ENCODE peak calls at places on chromosomes 5 and 9, in four cellular contexts. One of them, this sample, is unnamed. For H3K79me2, the result is how much of the 10 kb centered on the place peaks cover.

GRCh38 chr5:36090033-36090432 is 23.4 kb upstream of the UGT3A2 start:
- DNase-seq in H1: peak
- DNase-seq in HCT116: peak
- DNase-seq in PC-3: peak
- DNase-seq in this sample: no peak

GRCh38 chr9:90966475-90967150 is 165.0 kb downstream of the SYK start:
- DNase-seq in H1: no peak
- DNase-seq in HCT116: no peak
- DNase-seq in PC-3: peak
- DNase-seq in this sample: no peak

GRCh38 chr9:98726735-98727134 is 18.0 kb upstream of the GABBR2 start:
- DNase-seq in H1: no peak
- DNase-seq in HCT116: no peak
- DNase-seq in PC-3: no peak
- DNase-seq in this sample: peak

GRCh38 chr5:115549154-115549553 is 4.6 kb upstream of the FEM1C start:
- DNase-seq in H1: peak
- DNase-seq in HCT116: peak
- DNase-seq in PC-3: peak
- DNase-seq in this sample: no peak

GRCh38 chr9:15047028-15047551 is 136.9 kb upstream of the FREM1 start:
- DNase-seq in H1: no peak
- DNase-seq in HCT116: no peak
- DNase-seq in PC-3: no peak
- DNase-seq in this sample: no peak

GRCh38 chr5:173771058-173771742 is 116.9 kb upstream of the CPEB4 start:
- DNase-seq in H1: no peak
- DNase-seq in HCT116: no peak
- DNase-seq in PC-3: no peak
- DNase-seq in this sample: no peak

GRCh38 chr5:94471496-94471895 is 146.9 kb downstream of the KIAA0825 start:
- DNase-seq in H1: no peak
- DNase-seq in HCT116: no peak
- DNase-seq in PC-3: no peak
- DNase-seq in this sample: no peak

GRCh38 chr9:99650187-99650874 is 171.4 kb upstream of the NR4A3 start:
- DNase-seq in H1: no peak
- DNase-seq in HCT116: no peak
- DNase-seq in PC-3: no peak
- DNase-seq in this sample: no peak

GRCh38 chr5:150567031-150567680 is 59.2 kb downstream of the NDST1 start:
- DNase-seq in H1: no peak
- DNase-seq in HCT116: no peak
- DNase-seq in PC-3: no peak
- DNase-seq in this sample: no peak

GRCh38 chr9:129648092-129648763 is 6.3 kb upstream of the ASB6 start:
- DNase-seq in H1: no peak
- DNase-seq in HCT116: no peak
- DNase-seq in PC-3: no peak
- DNase-seq in this sample: peak

GRCh38 chr5:137272831-137273230 is 226.3 kb downstream of the SPOCK1 start:
- DNase-seq in H1: no peak
- DNase-seq in HCT116: no peak
- DNase-seq in PC-3: no peak
- DNase-seq in this sample: no peak

GRCh38 chr9:135093911-135094584 is 6.6 kb downstream of the OLFM1 start:
- DNase-seq in H1: no peak
- DNase-seq in HCT116: no peak
- DNase-seq in PC-3: no peak
- DNase-seq in this sample: no peak

GRCh38 chr9:6506571-6506970 is 93.6 kb downstream of the UHRF2 start:
- DNase-seq in H1: no peak
- DNase-seq in HCT116: no peak
- DNase-seq in PC-3: peak
- DNase-seq in this sample: no peak
- H3K4me3 ChIP-seq in H1: no peak
- H3K4me3 ChIP-seq in HCT116: no peak
- H3K4me3 ChIP-seq in PC-3: no peak
- H3K4me3 ChIP-seq in this sample: no peak

DNA sequence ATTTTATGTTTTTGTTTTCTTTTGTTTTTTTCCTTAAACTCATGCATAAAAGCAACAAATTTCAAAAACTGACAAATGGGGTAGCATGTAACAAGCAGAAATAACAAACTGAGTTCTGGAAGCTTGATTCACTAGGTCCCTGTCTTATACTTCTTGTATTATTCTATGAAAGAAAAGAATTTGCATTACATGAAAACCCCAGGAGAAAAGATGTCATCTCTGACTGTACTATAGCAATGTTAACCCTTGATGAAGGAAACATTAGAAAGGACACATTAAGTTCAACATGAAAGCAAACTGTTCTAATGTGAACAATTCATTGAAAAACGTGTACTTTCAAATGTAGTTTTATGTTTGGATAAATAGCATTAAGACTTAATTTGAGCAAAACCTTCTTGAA is 9.2 kb downstream of the RAB14 start:
- DNase-seq in H1: no peak
- DNase-seq in HCT116: no peak
- DNase-seq in PC-3: no peak
- DNase-seq in this sample: no peak
- H3K79me2 ChIP-seq in H1: half or more
- H3K79me2 ChIP-seq in HCT116: half or more
- H3K79me2 ChIP-seq in PC-3: half or more
- H3K79me2 ChIP-seq in this sample: half or more

DNA sequence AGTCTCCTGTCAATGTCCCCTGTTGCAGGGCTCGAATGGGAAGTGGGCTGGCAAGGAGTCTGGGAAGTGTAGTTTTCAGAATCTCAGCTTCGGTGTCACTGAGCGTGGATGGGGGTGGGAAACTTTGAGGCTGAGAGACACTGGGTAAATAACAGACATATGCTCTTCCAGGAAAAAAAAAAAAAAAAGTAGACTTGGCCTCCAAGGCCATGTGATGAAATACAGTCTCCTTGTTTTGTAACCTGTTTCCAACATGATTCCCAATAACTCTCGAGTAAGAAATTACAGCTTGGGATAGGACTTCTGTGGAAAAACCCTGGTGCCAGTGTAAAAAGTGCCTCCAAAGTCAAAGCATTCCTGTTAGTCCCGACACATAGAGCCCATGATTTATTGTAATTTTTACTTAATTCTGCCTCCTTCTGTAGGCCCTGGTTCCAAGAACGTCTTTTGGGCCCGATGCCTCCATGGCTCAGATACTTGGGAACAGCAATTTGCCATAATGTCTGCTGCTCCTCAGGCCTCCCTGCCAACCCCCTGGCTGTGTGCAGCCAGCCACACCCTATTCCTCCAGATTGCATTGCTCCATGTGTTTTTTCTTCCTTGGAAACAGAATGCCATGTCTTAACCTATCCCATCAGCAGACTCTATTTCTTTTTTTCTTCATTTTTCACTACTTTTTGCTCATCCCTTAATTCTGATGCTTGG is 119.6 kb upstream of the TNC start:
- DNase-seq in H1: no peak
- DNase-seq in HCT116: no peak
- DNase-seq in PC-3: no peak
- DNase-seq in this sample: no peak
- H3K4me3 ChIP-seq in H1: no peak
- H3K4me3 ChIP-seq in HCT116: no peak
- H3K4me3 ChIP-seq in PC-3: no peak
- H3K4me3 ChIP-seq in this sample: no peak

GRCh38 chr5:172141949-172142319 is 46.1 kb downstream of the STK10 start:
- DNase-seq in H1: no peak
- DNase-seq in HCT116: no peak
- DNase-seq in PC-3: no peak
- DNase-seq in this sample: no peak

GRCh38 chr5:172142709-172143215 is 45.3 kb downstream of the STK10 start:
- DNase-seq in H1: no peak
- DNase-seq in HCT116: no peak
- DNase-seq in PC-3: no peak
- DNase-seq in this sample: no peak

GRCh38 chr5:172137046-172137445 is 51.0 kb downstream of the STK10 start:
- DNase-seq in H1: no peak
- DNase-seq in HCT116: no peak
- DNase-seq in PC-3: no peak
- DNase-seq in this sample: no peak

GRCh38 chr5:172140866-172141265 is 47.2 kb downstream of the STK10 start:
- DNase-seq in H1: no peak
- DNase-seq in HCT116: no peak
- DNase-seq in PC-3: no peak
- DNase-seq in this sample: peak

DNA sequence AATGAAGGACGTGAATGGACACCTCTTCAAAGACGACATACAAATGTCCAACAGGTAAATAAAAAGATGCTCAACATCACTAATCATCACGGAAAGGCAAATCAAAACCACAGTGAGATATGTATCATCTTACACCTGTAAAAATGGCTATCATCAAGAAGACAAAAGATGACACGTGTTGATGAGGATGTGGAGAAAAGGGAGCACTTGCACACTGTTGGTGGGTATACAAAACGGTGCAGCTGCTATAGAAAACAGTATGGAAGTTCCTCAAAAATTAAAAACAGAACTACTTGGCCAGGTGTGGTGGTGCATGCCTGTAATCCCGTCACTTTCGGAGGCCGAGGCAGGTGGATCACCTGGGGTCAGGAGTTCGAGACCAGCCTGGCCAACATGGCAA is 47.9 kb downstream of the STK10 start:
- DNase-seq in H1: no peak
- DNase-seq in HCT116: no peak
- DNase-seq in PC-3: no peak
- DNase-seq in this sample: no peak
- H3K79me2 ChIP-seq in H1: under half
- H3K79me2 ChIP-seq in HCT116: under half
- H3K79me2 ChIP-seq in PC-3: under half
- H3K79me2 ChIP-seq in this sample: half or more

GRCh38 chr9:124758691-124759090 is 12.4 kb downstream of the NR6A1 start:
- DNase-seq in H1: no peak
- DNase-seq in HCT116: no peak
- DNase-seq in PC-3: no peak
- DNase-seq in this sample: no peak
- H3K4me3 ChIP-seq in H1: no peak
- H3K4me3 ChIP-seq in HCT116: no peak
- H3K4me3 ChIP-seq in PC-3: no peak
- H3K4me3 ChIP-seq in this sample: no peak

GRCh38 chr9:38026840-38027527 is 42.0 kb downstream of the SHB start:
- DNase-seq in H1: no peak
- DNase-seq in HCT116: no peak
- DNase-seq in PC-3: no peak
- DNase-seq in this sample: peak

GRCh38 chr9:38025166-38025565 is 43.9 kb downstream of the SHB start:
- DNase-seq in H1: no peak
- DNase-seq in HCT116: no peak
- DNase-seq in PC-3: no peak
- DNase-seq in this sample: peak

GRCh38 chr9:38029923-38030638 is 38.9 kb downstream of the SHB start:
- DNase-seq in H1: no peak
- DNase-seq in HCT116: no peak
- DNase-seq in PC-3: no peak
- DNase-seq in this sample: peak

GRCh38 chr9:38026021-38026809 is 42.8 kb downstream of the SHB start:
- DNase-seq in H1: no peak
- DNase-seq in HCT116: no peak
- DNase-seq in PC-3: peak
- DNase-seq in this sample: peak

DNA sequence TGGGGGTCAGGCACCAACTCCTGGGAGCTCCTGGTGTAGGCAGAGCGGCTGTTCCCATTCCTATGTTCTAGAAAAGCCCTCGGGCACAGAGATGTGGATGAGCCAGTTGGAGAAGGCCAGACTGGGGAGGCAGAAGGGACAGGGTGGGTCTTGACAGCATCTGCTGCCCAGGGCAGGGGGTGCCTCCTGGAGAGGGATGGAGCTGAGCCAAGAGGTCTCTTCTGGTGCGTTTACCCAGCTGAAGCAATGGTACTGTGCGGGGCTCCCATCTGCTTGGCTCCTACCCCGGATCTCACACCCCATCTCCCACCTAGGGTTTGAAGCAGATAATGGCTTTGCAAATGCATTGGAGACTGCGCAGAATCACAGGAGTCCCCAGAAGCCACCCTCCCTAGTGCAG is 41.3 kb downstream of the SHB start:
- DNase-seq in H1: no peak
- DNase-seq in HCT116: no peak
- DNase-seq in PC-3: no peak
- DNase-seq in this sample: peak
- H3K79me2 ChIP-seq in H1: under half
- H3K79me2 ChIP-seq in HCT116: half or more
- H3K79me2 ChIP-seq in PC-3: half or more
- H3K79me2 ChIP-seq in this sample: half or more

DNA sequence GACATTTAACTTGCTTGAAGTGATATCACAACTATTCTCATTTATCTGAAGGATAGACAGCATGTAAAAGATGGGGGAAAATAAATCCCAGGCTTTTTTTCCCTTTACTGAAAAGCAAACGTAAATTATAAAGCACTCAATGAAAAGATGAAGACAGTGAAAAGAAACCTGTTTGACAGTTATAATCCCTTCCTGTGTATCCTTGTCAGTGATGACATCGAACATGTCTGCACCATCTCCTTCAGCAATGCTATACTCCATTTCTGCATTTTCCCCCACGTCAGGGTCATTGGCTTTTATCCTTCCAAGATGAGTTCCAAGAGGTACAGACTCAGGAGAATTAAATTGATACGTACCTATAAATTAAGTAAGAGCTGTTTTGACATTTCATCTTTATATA is 134.9 kb downstream of the CDH9 start:
- DNase-seq in H1: no peak
- DNase-seq in HCT116: no peak
- DNase-seq in PC-3: no peak
- DNase-seq in this sample: no peak
- H3K4me3 ChIP-seq in H1: no peak
- H3K4me3 ChIP-seq in HCT116: no peak
- H3K4me3 ChIP-seq in PC-3: no peak
- H3K4me3 ChIP-seq in this sample: no peak